ENCODE peak calls at places on chromosomes 12 and 14, in ten cellular contexts. E is adrenal gland; Z is upper lobe of left lung; N is pancreas; L is CD8-positive, alpha-beta memory T cell; D is aorta; F is mesendoderm; Q is tibial artery; C is cardiac fibroblast; X is tibial nerve. R is an unnamed sample.

GRCh38 chr14:59870277-59871165 is at the start of gene RTN1:
- DNase-seq in E (peak; percentile 60), N (peak; percentile 89), D (peak; percentile 92), X (peak; percentile 23), Q (peak; percentile 74), F (peak; percentile 76), L (no peak), C (peak; percentile 27), Z (peak; percentile 93), R (peak; percentile 52)

GRCh38 chr12:82756303-82756702 is 69.6 kb downstream of the TMTC2 start:
- DNase-seq in D (no peak), C (no peak), E (no peak), X (no peak), F (peak; percentile 92), L (no peak), N (no peak), Z (no peak), Q (no peak), R (no peak)

GRCh38 chr12:91551927-91552326 is 369.3 kb upstream of the DCN start:
- DNase-seq in D (no peak), F (no peak), E (peak; percentile 57), Q (peak; percentile 53), X (peak; percentile 41), Z (no peak), N (no peak), C (no peak), L (no peak), R (no peak)

GRCh38 chr12:100214518-100214917 is 13.9 kb downstream of the ACTR6 start:
- DNase-seq in L (no peak), Z (no peak), E (no peak), Q (no peak), N (no peak), C (no peak), D (no peak), X (no peak), F (no peak), R (no peak)

GRCh38 chr14:38867561-38868150 is 235.4 kb downstream of the SEC23A start:
- DNase-seq in Z (no peak), Q (peak; percentile 77), D (no peak), C (peak; percentile 85), F (peak; percentile 88), N (peak; percentile 43), X (peak; percentile 90), E (peak; percentile 88), L (peak; percentile 55), R (peak; percentile 53)

GRCh38 chr12:122749569-122750332 is 2.9 kb upstream of the DENR start:
- DNase-seq in D (no peak), L (no peak), Z (no peak), X (no peak), F (peak; percentile 77), Q (no peak), C (peak; percentile 9), N (no peak), E (no peak), R (no peak)

GRCh38 chr14:87286826-87287225 is 706.2 kb downstream of the GALC start:
- DNase-seq in D (no peak), N (no peak), L (no peak), F (no peak), X (no peak), E (no peak), Q (no peak), Z (no peak), C (no peak), R (no peak)

GRCh38 chr12:112841891-112842290 is 50.3 kb downstream of the RPH3A start:
- DNase-seq in X (no peak), D (no peak), Q (no peak), L (no peak), F (no peak), Z (no peak), C (peak; percentile 33), E (no peak), N (no peak), R (no peak)

GRCh38 chr12:127108360-127109215 is 1158.4 kb upstream of the TMEM132C start:
- DNase-seq in Q (peak; percentile 38), Z (no peak), F (peak; percentile 65), X (peak; percentile 75), L (peak; percentile 58), N (no peak), C (peak; percentile 86), E (peak; percentile 68), D (no peak), R (peak; percentile 56)
- H3K4me3 ChIP-seq in Q (no peak overlapping the region), Z (no peak overlapping the region), F (no peak overlapping the region), X (no peak overlapping the region), L (no peak overlapping the region), N (no peak overlapping the region), C (no peak overlapping the region), E (no peak overlapping the region), D (no peak overlapping the region), R (no peak overlapping the region)

GRCh38 chr12:57473886-57474285 is 5.8 kb downstream of the ARHGAP9 start:
- DNase-seq in N (no peak), F (no peak), L (no peak), X (no peak), E (no peak), C (no peak), Z (no peak), Q (no peak), D (no peak), R (no peak)

GRCh38 chr12:57475271-57476161 is 4.2 kb downstream of the ARHGAP9 start:
- DNase-seq in Q (no peak), D (no peak), C (no peak), Z (peak; percentile 89), X (no peak), F (no peak), L (no peak), N (peak; percentile 85), E (peak; percentile 61), R (peak; percentile 41)

GRCh38 chr12:57474430-57474829 is 5.2 kb downstream of the ARHGAP9 start:
- DNase-seq in Z (no peak), C (no peak), Q (no peak), N (no peak), D (no peak), E (no peak), F (no peak), X (no peak), L (no peak), R (no peak)

GRCh38 chr12:57473392-57473791 is 6.3 kb downstream of the ARHGAP9 start:
- DNase-seq in D (no peak), C (no peak), F (no peak), N (no peak), X (no peak), E (no peak), L (no peak), Q (no peak), Z (no peak), R (no peak)

DNA sequence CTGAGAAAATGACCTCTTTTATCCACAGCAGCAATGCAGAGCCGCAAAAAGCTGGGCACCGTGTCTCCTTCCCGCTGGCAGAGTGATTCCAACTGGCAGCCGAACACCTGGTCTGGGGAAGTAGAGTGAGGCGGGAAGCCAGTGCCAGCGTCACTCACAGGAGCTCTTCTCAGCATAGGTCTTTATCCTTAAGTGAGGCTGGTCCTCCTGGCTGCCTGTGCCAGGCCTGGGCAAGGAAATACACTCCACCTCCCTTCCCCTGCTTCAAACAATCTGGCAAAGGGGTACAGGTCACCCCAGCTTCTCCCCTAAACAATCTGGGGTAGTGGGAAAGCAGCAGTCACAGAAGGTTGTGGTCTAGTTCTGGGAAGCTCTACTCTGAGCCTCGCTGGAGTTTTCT is 4.8 kb downstream of the ARHGAP9 start:
- DNase-seq in Q (no peak), L (no peak), E (no peak), Z (no peak), N (no peak), D (no peak), X (no peak), F (no peak), C (no peak), R (no peak)
- H3K4me3 ChIP-seq in Q (no peak overlapping the region), L (no peak overlapping the region), E (peak overlapping the region; percentile 49), Z (no peak overlapping the region), N (no peak overlapping the region), D (no peak overlapping the region), X (no peak overlapping the region), F (no peak overlapping the region), C (no peak overlapping the region), R (peak overlapping the region; percentile 64)

DNA sequence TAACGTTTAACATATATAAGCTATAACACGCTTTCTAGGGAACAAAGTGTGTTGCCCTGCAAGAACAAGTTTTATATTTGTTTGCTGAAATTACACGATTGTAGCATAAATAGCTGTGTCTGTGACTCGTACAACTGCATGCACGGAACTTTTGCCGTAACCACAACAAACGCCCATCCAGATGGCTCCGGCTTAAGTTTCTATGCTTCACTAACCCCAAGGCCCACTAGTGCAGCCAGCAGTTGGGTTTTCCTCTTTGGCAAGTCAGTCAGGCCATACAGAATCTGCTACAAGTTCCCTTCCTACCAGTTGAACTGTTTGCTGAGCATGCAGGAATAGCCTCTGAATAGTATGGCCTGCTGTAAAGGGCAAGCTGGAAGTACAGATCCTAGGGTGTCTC is 12.1 kb downstream of the CSRP2 start:
- DNase-seq in X (no peak), L (no peak), N (no peak), Z (no peak), E (no peak), F (no peak), Q (no peak), D (no peak), C (no peak), R (no peak)
- H3K4me3 ChIP-seq in X (no peak overlapping the region), L (no peak overlapping the region), N (no peak overlapping the region), Z (no peak overlapping the region), E (no peak overlapping the region), F (no peak overlapping the region), Q (no peak overlapping the region), D (no peak overlapping the region), C (no peak overlapping the region), R (no peak overlapping the region)

GRCh38 chr12:132941336-132941954 is 14.7 kb downstream of the ZNF605 start:
- DNase-seq in Z (no peak), C (no peak), D (no peak), X (no peak), F (no peak), L (no peak), N (no peak), E (no peak), Q (no peak), R (no peak)

GRCh38 chr12:132937476-132937875 is 18.6 kb downstream of the ZNF605 start:
- DNase-seq in D (no peak), F (no peak), Q (no peak), E (no peak), N (no peak), X (no peak), L (no peak), Z (no peak), C (no peak), R (no peak)

GRCh38 chr12:132942611-132943010 is 13.5 kb downstream of the ZNF605 start:
- DNase-seq in X (no peak), Q (no peak), L (no peak), F (no peak), E (no peak), D (no peak), Z (no peak), C (no peak), N (no peak), R (no peak)

GRCh38 chr12:132936163-132936562 is 19.9 kb downstream of the ZNF605 start:
- DNase-seq in N (no peak), X (no peak), Q (no peak), E (no peak), C (no peak), L (no peak), F (no peak), D (no peak), Z (no peak), R (no peak)

DNA sequence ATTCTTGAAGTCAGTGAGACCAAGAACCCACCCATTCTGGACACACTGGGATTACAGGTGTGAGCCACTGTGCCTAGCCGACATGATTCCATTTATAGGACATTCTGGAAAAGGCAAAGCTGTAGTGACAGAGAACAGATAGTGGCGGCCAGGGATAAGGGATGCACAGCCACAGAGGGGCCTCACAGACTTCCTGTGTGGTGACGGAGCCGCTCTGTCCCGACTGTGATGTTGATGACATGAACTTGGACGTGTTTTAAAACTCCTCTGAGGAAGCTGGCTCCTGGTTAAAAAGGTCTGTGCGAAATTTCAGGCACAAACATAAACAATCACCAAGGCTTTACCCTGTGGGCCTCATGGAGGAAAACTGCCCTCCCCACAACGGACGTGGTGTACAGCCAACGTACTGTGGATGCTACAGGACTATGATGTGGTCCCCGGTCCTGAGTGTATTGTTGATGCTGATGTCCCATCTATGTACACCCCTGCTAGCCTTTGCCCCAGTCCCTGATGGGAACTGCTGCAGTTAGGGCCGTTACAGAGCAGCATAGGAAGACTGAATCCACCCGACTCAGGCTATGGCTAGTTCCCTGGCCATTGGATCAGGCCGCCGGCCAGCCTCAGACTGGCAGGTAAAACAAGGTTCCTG is 15.9 kb downstream of the ZNF605 start:
- DNase-seq in L (no peak), X (no peak), F (no peak), N (no peak), C (no peak), Q (no peak), D (no peak), Z (no peak), E (no peak), R (no peak)
- H3K4me3 ChIP-seq in L (no peak overlapping the region), X (no peak overlapping the region), F (no peak overlapping the region), N (no peak overlapping the region), C (no peak overlapping the region), Q (no peak overlapping the region), D (no peak overlapping the region), Z (no peak overlapping the region), E (no peak overlapping the region), R (no peak overlapping the region)